ENCODE peak calls at places on chromosomes 5 and 9, in six cellular contexts. K is uterus, P is neural crest cell, B is SK-N-DZ, G is KBM-7, U is BJ. Y is an unnamed sample.

GRCh38 chr5:132009706-132010405 is 1.6 kb downstream of the ACSL6 start:
- DNase-seq in U (no peak), G (no peak), B (no peak), P (no peak), K (no peak), Y (peak; percentile 30)

GRCh38 chr5:167576126-167576525 is 715.3 kb upstream of the WWC1 start:
- DNase-seq in K (no peak), G (no peak), P (no peak), U (no peak), B (no peak), Y (no peak)

GRCh38 chr9:126375386-126375785 is 48.8 kb downstream of the MVB12B start:
- DNase-seq in B (no peak), G (peak; percentile 77), U (no peak), P (no peak), K (no peak), Y (peak; percentile 33)

GRCh38 chr5:179624841-179625271 is 1.4 kb upstream of the HNRNPH1 start:
- DNase-seq in G (no peak), B (no peak), U (no peak), K (no peak), P (no peak), Y (no peak)

GRCh38 chr5:179228341-179229121 is 116.7 kb downstream of the ADAMTS2 start:
- DNase-seq in U (no peak), K (peak; percentile 16), P (no peak), G (no peak), B (no peak), Y (peak; percentile 35)

GRCh38 chr9:34732886-34733285 is 22.9 kb upstream of the CCL21 start:
- DNase-seq in B (no peak), K (no peak), G (no peak), P (no peak), U (no peak), Y (no peak)

GRCh38 chr9:105026451-105026850 is 98.5 kb upstream of the ABCA1 start:
- DNase-seq in K (no peak), U (no peak), B (no peak), G (no peak), P (no peak), Y (no peak)

GRCh38 chr5:174511711-174512253 is 212.6 kb upstream of the MSX2 start:
- DNase-seq in U (no peak), K (no peak), G (no peak), P (no peak), B (no peak), Y (no peak)

GRCh38 chr9:78215706-78216105 is 20.2 kb upstream of the CEP78 start:
- DNase-seq in B (no peak), U (peak; percentile 26), G (no peak), K (no peak), P (no peak), Y (no peak)

GRCh38 chr5:115543365-115543700 is 1.2 kb downstream of the FEM1C start:
- DNase-seq in K (no peak), B (no peak), G (no peak), P (no peak), U (no peak), Y (no peak)

GRCh38 chr5:64603676-64604075 is 86.6 kb upstream of the SHISAL2B start:
- DNase-seq in P (no peak), B (no peak), U (peak; percentile 74), K (no peak), G (no peak), Y (no peak)

GRCh38 chr9:105216440-105217178 is 27.8 kb upstream of the SLC44A1 start:
- DNase-seq in U (no peak), K (no peak), G (no peak), P (no peak), B (no peak), Y (no peak)

GRCh38 chr5:5584751-5585150 is 162.3 kb downstream of the ICE1 start:
- DNase-seq in B (no peak), G (no peak), U (no peak), K (no peak), P (no peak), Y (no peak)

GRCh38 chr9:113215142-113215541 is 5.9 kb downstream of the FKBP15 start:
- DNase-seq in K (no peak), B (no peak), P (no peak), G (no peak), U (no peak), Y (no peak)